ENCODE peak calls at places on chromosomes 6 and 20, in five cellular contexts. G is T-cell, F is midbrain, Z is H4, L is fibroblast of the conjunctiva. Y is an unnamed sample.

GRCh38 chr6:31764239-31764638 is 1.8 kb downstream of the SAPCD1 start:
- DNase-seq in Z (no peak), F (no peak), L (no peak), G (no peak), Y (no peak)

GRCh38 chr6:2659882-2660281 is 90.8 kb downstream of the MYLK4 start:
- DNase-seq in Z (no peak), L (no peak), F (no peak), G (no peak), Y (peak)

GRCh38 chr6:113642714-113643442 is 214.3 kb upstream of the MARCKS start:
- DNase-seq in L (no peak), F (no peak), Z (no peak), G (no peak), Y (peak)

GRCh38 chr6:72418495-72418894 is 203.4 kb upstream of the KCNQ5 start:
- DNase-seq in F (no peak), Z (peak), G (no peak), L (peak), Y (no peak)

GRCh38 chr6:170110201-170111140 is 180.4 kb downstream of the DLL1 start:
- DNase-seq in Z (no peak), L (no peak), F (no peak), G (no peak), Y (no peak)

GRCh38 chr6:42038811-42039408 is 11.4 kb upstream of the TAF8 start:
- DNase-seq in G (no peak), L (no peak), F (no peak), Z (no peak), Y (peak)

GRCh38 chr20:2507464-2507863 is 1.3 kb downstream of the ZNF343 start:
- DNase-seq in F (no peak), G (no peak), Z (no peak), L (no peak), Y (no peak)

GRCh38 chr20:57738484-57738883 is 28.7 kb upstream of the PMEPA1 start:
- DNase-seq in L (no peak), F (no peak), G (no peak), Z (peak), Y (peak)

GRCh38 chr20:43699941-43700565 is 26.7 kb downstream of the GTSF1L start:
- DNase-seq in L (no peak), F (no peak), Z (no peak), G (no peak), Y (no peak)

GRCh38 chr6:114080891-114081510 is 110.1 kb upstream of the HDAC2 start:
- DNase-seq in Z (no peak), G (no peak), F (no peak), L (no peak), Y (no peak)

GRCh38 chr6:157860505-157860991 is 37.5 kb downstream of the SNX9 start:
- DNase-seq in Z (no peak), G (peak), F (no peak), L (no peak), Y (peak)

GRCh38 chr20:59004493-59004762 is 2.6 kb downstream of the CTSZ start:
- DNase-seq in Z (no peak), G (peak), F (no peak), L (no peak), Y (no peak)

GRCh38 chr6:150528648-150529285 is 70.9 kb upstream of the PLEKHG1 start:
- DNase-seq in G (no peak), Z (no peak), F (no peak), L (peak), Y (no peak)

GRCh38 chr6:34570066-34570833 is 14.1 kb upstream of the SPDEF start:
- DNase-seq in F (no peak), L (no peak), G (no peak), Z (no peak), Y (no peak)

GRCh38 chr6:110658621-110659211 is 156.6 kb downstream of the CDK19 start:
- DNase-seq in Z (no peak), F (no peak), G (no peak), L (no peak), Y (no peak)

GRCh38 chr20:31861346-31862156 is 8.8 kb downstream of the DUSP15 start:
- DNase-seq in G (peak), L (no peak), F (peak), Z (no peak), Y (peak)

GRCh38 chr20:34850969-34851368 is 21.7 kb downstream of the GGT7 start:
- DNase-seq in F (no peak), L (no peak), Z (no peak), G (no peak), Y (peak)

GRCh38 chr6:27630727-27631613 is 158.1 kb upstream of the ZNF184 start:
- DNase-seq in L (peak), G (no peak), Z (no peak), F (peak), Y (peak)

GRCh38 chr6:144083172-144083571 is 12.2 kb downstream of the SF3B5 start:
- DNase-seq in F (no peak), Z (no peak), G (no peak), L (no peak), Y (no peak)

GRCh38 chr6:144395014-144395413 is 109.9 kb downstream of the UTRN start:
- DNase-seq in L (no peak), F (no peak), Z (no peak), G (no peak), Y (no peak)

GRCh38 chr6:45278367-45278766 is 49.8 kb upstream of the RUNX2 start:
- DNase-seq in G (no peak), F (no peak), Z (no peak), L (no peak), Y (no peak)

GRCh38 chr6:7628479-7628878 is 38.5 kb downstream of the SNRNP48 start:
- DNase-seq in Z (no peak), L (no peak), G (no peak), F (no peak), Y (no peak)

GRCh38 chr20:17969884-17970409 is 1.1 kb downstream of the MGME1 start:
- DNase-seq in Z (peak), G (no peak), L (no peak), F (peak), Y (peak)

GRCh38 chr6:20350215-20350614 is 51.5 kb upstream of the E2F3 start:
- DNase-seq in L (no peak), Z (no peak), F (no peak), G (no peak), Y (no peak)

GRCh38 chr6:91132461-91132860 is 545.6 kb upstream of the MAP3K7 start:
- DNase-seq in G (no peak), L (no peak), Z (peak), F (no peak), Y (peak)

GRCh38 chr6:2030682-2031244 is 214.6 kb downstream of the GMDS start:
- DNase-seq in G (no peak), L (no peak), F (no peak), Z (no peak), Y (no peak)

GRCh38 chr6:1328129-1328528 is 16.2 kb downstream of the FOXQ1 start:
- DNase-seq in L (no peak), G (no peak), F (no peak), Z (no peak), Y (no peak)

GRCh38 chr6:9172096-9172495 is 736.8 kb upstream of the SLC35B3 start:
- DNase-seq in F (no peak), Z (no peak), L (no peak), G (no peak), Y (no peak)

GRCh38 chr6:3426817-3427739 is 29.8 kb downstream of the SLC22A23 start:
- DNase-seq in G (no peak), F (no peak), L (no peak), Z (no peak), Y (no peak)